ENCODE peak calls at places on chromosome 16, in four cellular contexts. One of them, this sample, is unnamed.

GRCh38 chr16:66790130-66790733 is 11.2 kb downstream of the TERB1 start:
- DNase-seq in Caco-2: no peak
- DNase-seq in RPMI8226: no peak
- DNase-seq in foreskin fibroblast: no peak
- DNase-seq in this sample: no peak

GRCh38 chr16:82481455-82481854 is 145.3 kb upstream of the CDH13 start:
- DNase-seq in RPMI8226: no peak
- DNase-seq in foreskin fibroblast: no peak
- DNase-seq in Caco-2: no peak
- DNase-seq in this sample: no peak

GRCh38 chr16:4713663-4714501 is 20.2 kb downstream of the ANKS3 start:
- DNase-seq in RPMI8226: no peak
- DNase-seq in Caco-2: no peak
- DNase-seq in foreskin fibroblast: no peak
- DNase-seq in this sample: no peak

GRCh38 chr16:28981517-28981916 is 3.3 kb upstream of the LAT start:
- DNase-seq in foreskin fibroblast: no peak
- DNase-seq in Caco-2: no peak
- DNase-seq in RPMI8226: peak
- DNase-seq in this sample: no peak

GRCh38 chr16:60682219-60682618 is 1354.0 kb downstream of the CDH8 start:
- DNase-seq in foreskin fibroblast: no peak
- DNase-seq in Caco-2: no peak
- DNase-seq in RPMI8226: no peak
- DNase-seq in this sample: no peak

GRCh38 chr16:73125860-73126259 is 77.9 kb upstream of the ZFHX3 start:
- DNase-seq in Caco-2: no peak
- DNase-seq in foreskin fibroblast: peak
- DNase-seq in RPMI8226: no peak
- DNase-seq in this sample: peak

GRCh38 chr16:15672514-15673167 is 22.6 kb downstream of the NDE1 start:
- DNase-seq in RPMI8226: no peak
- DNase-seq in Caco-2: no peak
- DNase-seq in foreskin fibroblast: peak
- DNase-seq in this sample: peak

GRCh38 chr16:28974007-28974436 is 556 bp upstream of the SPNS1 start:
- DNase-seq in RPMI8226: peak
- DNase-seq in foreskin fibroblast: peak
- DNase-seq in Caco-2: peak
- DNase-seq in this sample: peak

GRCh38 chr16:69494993-69495392 is 70.6 kb downstream of the CYB5B start:
- DNase-seq in foreskin fibroblast: no peak
- DNase-seq in Caco-2: peak
- DNase-seq in RPMI8226: peak
- DNase-seq in this sample: no peak

GRCh38 chr16:51814617-51815016 is 663.5 kb upstream of the SALL1 start:
- DNase-seq in RPMI8226: no peak
- DNase-seq in Caco-2: no peak
- DNase-seq in foreskin fibroblast: no peak
- DNase-seq in this sample: no peak